ENCODE peak calls at places on chromosomes 7 and 10, in five cellular contexts. J, L, W, S and H are unnamed samples. For H3K36me3, the result is how much of the 10 kb centered on the place peaks cover.

GRCh38 chr7:149878523-149878921 is 4.8 kb downstream of the ATP6V0E2 start:
- DNase-seq in J (no peak), L (no peak), S (no peak), W (no peak), H (no peak)

GRCh38 chr10:96089116-96089515 is 41.0 kb upstream of the ZNF518A start:
- DNase-seq in L (no peak), W (no peak), J (no peak), S (no peak), H (no peak)

GRCh38 chr10:117092386-117092785 is 45.7 kb downstream of the VAX1 start:
- DNase-seq in W (no peak), S (no peak), J (no peak), L (no peak), H (no peak)

GRCh38 chr7:105261689-105262088 is 127.0 kb downstream of the SRPK2 start:
- DNase-seq in W (no peak), S (no peak), J (no peak), L (no peak), H (no peak)

GRCh38 chr7:132059141-132059540 is 502.7 kb upstream of the PODXL start:
- DNase-seq in L (no peak), W (no peak), S (no peak), J (no peak), H (no peak)

GRCh38 chr7:6636741-6637543 is at the start of gene ZNF316:
- DNase-seq in J (peak), W (no peak), L (peak), S (peak), H (peak)

GRCh38 chr7:151552352-151553028 is 32.8 kb upstream of the RHEB start:
- DNase-seq in S (no peak), J (peak), L (no peak), W (no peak), H (no peak)

GRCh38 chr10:29344073-29344820 is 55.4 kb downstream of the LYZL1 start:
- DNase-seq in W (no peak), L (no peak), J (no peak), S (peak), H (no peak)

GRCh38 chr7:142313528-142313927 is 55.7 kb upstream of the PRSS58 start:
- DNase-seq in S (no peak), W (no peak), J (no peak), L (peak), H (peak)

GRCh38 chr7:22138886-22139285 is 193.2 kb upstream of the CDCA7L start:
- DNase-seq in S (no peak), W (no peak), J (no peak), L (no peak), H (no peak)
- H3K36me3 ChIP-seq in S (under half), W (under half), J (half or more), L (under half), H (under half)

DNA sequence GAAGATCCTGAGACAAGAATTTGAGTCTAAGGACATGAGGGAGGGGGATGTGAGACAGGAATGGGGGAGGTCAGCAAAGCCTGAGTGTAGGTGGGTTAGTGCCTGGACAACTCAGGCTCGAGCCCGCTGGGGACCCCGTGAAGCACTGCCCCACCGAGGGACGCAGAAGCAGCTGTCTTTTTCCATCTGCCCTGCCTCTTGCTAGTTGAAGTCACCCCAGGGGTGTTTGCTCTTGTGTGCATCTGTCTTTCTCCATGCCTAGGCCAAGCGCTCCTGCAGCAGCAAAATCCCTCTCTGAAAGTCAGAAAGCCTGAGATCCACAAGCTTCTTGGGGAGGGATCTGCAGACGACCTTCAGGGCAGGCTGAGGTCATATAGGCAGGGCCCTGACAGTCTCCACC is 79.0 kb upstream of the CELF2 start:
- DNase-seq in W (no peak), L (no peak), J (no peak), S (no peak), H (no peak)
- H3K36me3 ChIP-seq in W (under half), L (under half), J (under half), S (under half), H (under half)

GRCh38 chr7:32869716-32870115 is 21.8 kb downstream of the KBTBD2 start:
- DNase-seq in W (no peak), J (no peak), S (no peak), L (no peak), H (no peak)

GRCh38 chr7:32872421-32872820 is 19.1 kb downstream of the KBTBD2 start:
- DNase-seq in S (no peak), W (no peak), L (no peak), J (no peak), H (no peak)

GRCh38 chr7:32868116-32868515 is 23.4 kb downstream of the KBTBD2 start:
- DNase-seq in L (no peak), J (no peak), S (no peak), W (no peak), H (no peak)

GRCh38 chr7:32870298-32870697 is 21.3 kb downstream of the KBTBD2 start:
- DNase-seq in W (no peak), S (no peak), L (no peak), J (no peak), H (no peak)

DNA sequence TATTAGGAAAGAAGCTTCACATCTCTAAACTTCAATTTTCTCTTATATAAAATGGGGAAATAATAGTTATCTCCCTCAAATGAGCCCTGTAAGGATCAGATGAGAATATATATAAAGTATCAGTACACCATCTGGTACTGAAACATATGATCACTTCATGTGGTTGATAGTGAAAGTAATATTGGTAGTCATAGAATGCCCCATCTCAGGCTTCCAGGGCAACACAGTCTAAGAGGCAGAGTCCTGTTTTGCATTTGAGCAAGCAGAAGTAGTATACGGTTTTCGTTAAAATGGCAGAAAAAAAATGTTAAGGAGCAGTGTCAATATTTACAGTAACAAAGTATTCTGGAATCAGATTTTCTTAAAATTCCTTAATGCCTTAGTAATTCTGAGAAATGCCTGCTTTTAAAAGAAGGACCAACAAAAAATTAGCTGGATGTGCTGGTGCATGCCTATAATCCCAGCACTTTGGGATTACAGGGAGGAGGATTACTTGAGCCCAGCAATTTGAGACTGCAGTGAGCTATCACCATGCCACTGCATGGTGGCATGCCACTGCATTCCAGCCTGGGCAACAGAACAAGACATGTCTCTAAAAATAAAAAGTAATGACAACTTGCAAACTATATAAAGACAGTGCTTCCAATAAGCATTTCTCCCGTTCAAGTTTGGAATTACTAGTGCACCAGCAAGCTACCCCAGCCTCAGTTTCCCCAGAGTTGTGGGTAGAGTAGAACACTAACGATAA is 19.8 kb downstream of the KBTBD2 start:
- DNase-seq in S (no peak), L (no peak), J (no peak), W (no peak), H (no peak)
- H3K36me3 ChIP-seq in S (under half), L (half or more), J (under half), W (under half), H (under half)

GRCh38 chr7:2362385-2363088 is 7.9 kb downstream of the EIF3B start:
- DNase-seq in L (no peak), J (no peak), S (no peak), W (no peak), H (no peak)

GRCh38 chr7:2359610-2360009 is 5.0 kb downstream of the EIF3B start:
- DNase-seq in S (no peak), L (no peak), W (no peak), J (no peak), H (no peak)

GRCh38 chr7:2358968-2359527 is 4.4 kb downstream of the EIF3B start:
- DNase-seq in W (no peak), J (no peak), S (no peak), L (no peak), H (no peak)

GRCh38 chr7:2363283-2363682 is 8.7 kb downstream of the EIF3B start:
- DNase-seq in L (no peak), J (no peak), S (no peak), W (no peak), H (no peak)

DNA sequence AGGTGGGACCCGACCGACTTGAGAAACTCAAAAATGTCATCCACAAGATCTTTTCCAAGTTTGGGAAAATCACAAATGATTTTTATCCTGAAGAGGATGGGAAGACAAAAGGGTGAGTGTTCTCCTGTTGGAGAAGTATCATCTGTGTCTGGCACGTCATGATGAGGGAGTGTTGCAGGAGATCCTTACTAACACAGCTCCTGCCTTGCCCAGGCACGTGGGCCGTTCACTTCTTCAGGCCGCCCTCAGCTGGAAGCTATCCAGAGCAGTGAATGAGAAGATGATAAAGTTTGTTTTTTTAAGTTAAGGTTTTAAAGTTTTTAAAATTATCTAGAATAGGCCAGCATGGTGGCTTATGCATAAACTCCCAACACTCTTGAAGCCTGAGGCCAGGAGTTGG is 6.2 kb downstream of the EIF3B start:
- DNase-seq in L (no peak), S (no peak), J (no peak), W (no peak), H (no peak)
- H3K36me3 ChIP-seq in L (half or more), S (under half), J (half or more), W (under half), H (half or more)

GRCh38 chr7:44567884-44568283 is 5.8 kb downstream of the DDX56 start:
- DNase-seq in S (no peak), J (no peak), W (no peak), L (no peak), H (no peak)

GRCh38 chr7:44565795-44566559 is 7.7 kb downstream of the DDX56 start:
- DNase-seq in J (no peak), S (no peak), W (no peak), L (no peak), H (no peak)

GRCh38 chr7:44569958-44570357 is 3.8 kb downstream of the DDX56 start:
- DNase-seq in L (no peak), S (no peak), J (no peak), W (no peak), H (no peak)

GRCh38 chr7:44566680-44567079 is 7.0 kb downstream of the DDX56 start:
- DNase-seq in S (no peak), W (no peak), J (no peak), L (no peak), H (no peak)

DNA sequence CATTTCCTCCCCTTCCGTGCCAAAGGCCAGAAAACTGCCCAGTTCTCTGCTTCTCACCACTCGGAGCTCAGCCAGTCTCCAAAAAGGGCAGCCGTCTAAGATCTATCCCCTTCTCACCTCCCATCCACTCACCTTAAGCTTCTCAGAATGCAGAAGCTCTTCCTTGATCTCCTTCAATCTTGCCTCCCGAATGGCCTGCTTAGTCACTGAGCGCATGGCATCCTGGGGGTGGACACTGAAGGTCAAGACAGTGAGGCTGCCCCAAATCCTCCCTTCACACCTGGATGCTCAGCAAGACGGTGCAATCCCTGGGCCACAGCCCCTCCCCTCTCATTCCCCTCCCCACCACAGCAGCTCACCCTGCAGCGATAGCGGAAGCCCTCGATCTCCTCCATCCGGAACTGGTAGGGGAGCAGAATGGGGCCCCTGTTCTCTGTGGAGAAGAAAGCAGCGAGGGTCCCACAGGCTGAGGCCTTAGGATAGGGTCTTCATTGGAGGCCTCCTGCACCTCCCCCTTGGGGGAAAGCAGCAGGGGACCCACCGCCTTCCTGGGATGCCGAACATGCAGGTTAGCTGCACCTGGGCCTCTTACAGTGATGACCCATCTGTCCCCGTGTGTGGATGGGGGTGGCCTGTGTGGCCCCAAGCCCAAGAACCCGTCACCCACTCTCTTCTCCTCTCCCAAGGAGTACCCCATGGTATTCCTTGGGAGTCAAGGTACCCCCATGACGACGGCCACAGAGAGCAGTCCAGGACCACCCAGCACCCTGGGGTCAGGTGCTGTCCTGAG is 4.7 kb downstream of the DDX56 start:
- DNase-seq in W (no peak), S (no peak), L (no peak), J (no peak), H (no peak)
- H3K36me3 ChIP-seq in W (half or more), S (under half), L (half or more), J (half or more), H (half or more)

GRCh38 chr7:139598642-139599041 is 75.2 kb downstream of the CLEC2L start:
- DNase-seq in L (no peak), W (no peak), S (no peak), J (no peak), H (no peak)

GRCh38 chr7:139597028-139597427 is 73.5 kb downstream of the CLEC2L start:
- DNase-seq in S (no peak), L (no peak), W (no peak), J (no peak), H (no peak)

GRCh38 chr7:139595806-139596205 is 72.3 kb downstream of the CLEC2L start:
- DNase-seq in W (no peak), J (no peak), L (no peak), S (no peak), H (no peak)

GRCh38 chr7:139594911-139595476 is 71.5 kb downstream of the CLEC2L start:
- DNase-seq in L (no peak), W (no peak), J (no peak), S (no peak), H (no peak)

GRCh38 chr7:139596626-139597025 is 73.1 kb downstream of the CLEC2L start:
- DNase-seq in L (no peak), W (no peak), J (no peak), S (no peak), H (no peak)
- H3K36me3 ChIP-seq in L (half or more), W (under half), J (under half), S (under half), H (under half)

GRCh38 chr7:65444899-65445823 is 71.5 kb downstream of the ZNF92 start:
- DNase-seq in S (no peak), W (no peak), L (no peak), J (no peak), H (no peak)

GRCh38 chr7:65444211-65444842 is 70.7 kb downstream of the ZNF92 start:
- DNase-seq in S (no peak), J (no peak), L (no peak), W (no peak), H (no peak)

GRCh38 chr7:65453631-65454030 is 80.0 kb downstream of the ZNF92 start:
- DNase-seq in J (no peak), L (no peak), W (no peak), S (no peak), H (no peak)

GRCh38 chr7:65449505-65449852 is 75.8 kb downstream of the ZNF92 start:
- DNase-seq in W (no peak), J (no peak), L (no peak), S (no peak), H (no peak)

DNA sequence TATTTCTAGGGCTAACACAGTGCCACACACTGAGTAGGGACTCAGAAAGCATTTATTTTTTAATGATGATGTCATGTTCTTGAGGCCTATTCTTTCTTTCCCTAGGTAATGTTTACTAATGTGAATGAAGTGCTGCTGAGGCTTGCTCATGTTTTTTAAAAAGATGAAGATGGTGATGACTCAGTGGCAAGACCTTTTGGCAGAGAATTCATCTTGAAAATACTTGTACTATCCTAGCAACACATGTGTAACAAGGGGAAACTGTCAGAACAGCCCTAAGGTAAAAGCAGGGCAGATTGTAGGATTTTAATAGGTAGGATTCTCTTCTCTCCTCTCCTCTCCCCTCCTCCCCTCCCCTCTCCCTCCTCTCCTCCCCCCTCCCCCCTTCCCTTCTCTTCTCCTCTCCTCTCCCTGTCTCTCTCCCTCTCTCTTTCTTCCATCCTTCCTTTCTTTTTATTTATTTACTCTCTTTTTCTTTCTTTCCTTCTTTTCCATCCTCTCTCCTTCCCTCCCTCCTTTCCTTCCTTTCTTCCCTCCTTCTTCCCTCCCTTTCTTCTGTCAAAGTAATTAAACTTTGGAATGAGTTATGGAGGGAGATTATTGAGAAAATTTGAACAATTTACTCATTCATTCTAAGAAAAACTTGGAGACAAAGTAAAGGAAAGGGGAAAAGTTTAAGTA is 75.3 kb downstream of the ZNF92 start:
- DNase-seq in S (no peak), J (no peak), L (no peak), W (peak), H (no peak)
- H3K36me3 ChIP-seq in S (under half), J (under half), L (under half), W (under half), H (under half)

GRCh38 chr10:127059314-127059713 is 137.1 kb downstream of the INSYN2A start:
- DNase-seq in S (no peak), W (no peak), L (no peak), J (no peak), H (no peak)

GRCh38 chr10:127055263-127055662 is 141.1 kb downstream of the INSYN2A start:
- DNase-seq in J (no peak), S (no peak), L (no peak), W (no peak), H (no peak)
- H3K36me3 ChIP-seq in J (under half), S (under half), L (under half), W (under half), H (under half)

GRCh38 chr10:13604641-13605040 is 17.9 kb downstream of the PRPF18 start:
- DNase-seq in W (no peak), L (no peak), S (no peak), J (no peak), H (no peak)
- H3K36me3 ChIP-seq in W (under half), L (under half), S (under half), J (under half), H (under half)